ENCODE peak calls at places on chromosome 9, in eight cellular contexts. One of them, this sample, is unnamed.

GRCh38 chr9:127763918-127764384 is 14.5 kb downstream of the SH2D3C start:
- DNase-seq in tibial artery: no peak
- DNase-seq in lung: peak; percentile 48
- DNase-seq in psoas muscle: peak; percentile 67
- DNase-seq in body of pancreas: no peak
- DNase-seq in tibial nerve: no peak
- DNase-seq in mammary epithelial cell: no peak
- DNase-seq in endodermal cell: peak; percentile 86
- DNase-seq in this sample: peak; percentile 79

GRCh38 chr9:85941617-85941930 is 628 bp downstream of the NAA35 start:
- DNase-seq in mammary epithelial cell: no peak
- DNase-seq in body of pancreas: no peak
- DNase-seq in psoas muscle: no peak
- DNase-seq in endodermal cell: no peak
- DNase-seq in lung: no peak
- DNase-seq in tibial artery: no peak
- DNase-seq in tibial nerve: no peak
- DNase-seq in this sample: no peak

GRCh38 chr9:90394866-90395265 is 247.8 kb downstream of the DIRAS2 start:
- DNase-seq in lung: no peak
- DNase-seq in tibial artery: no peak
- DNase-seq in mammary epithelial cell: no peak
- DNase-seq in body of pancreas: no peak
- DNase-seq in psoas muscle: no peak
- DNase-seq in endodermal cell: no peak
- DNase-seq in tibial nerve: no peak
- DNase-seq in this sample: no peak

GRCh38 chr9:26746357-26747072 is 146.1 kb downstream of the CAAP1 start:
- DNase-seq in tibial artery: no peak
- DNase-seq in lung: no peak
- DNase-seq in psoas muscle: no peak
- DNase-seq in tibial nerve: no peak
- DNase-seq in mammary epithelial cell: peak; percentile 71
- DNase-seq in body of pancreas: no peak
- DNase-seq in endodermal cell: peak; percentile 66
- DNase-seq in this sample: no peak

GRCh38 chr9:134434896-134435506 is 108.7 kb downstream of the RXRA start:
- DNase-seq in psoas muscle: peak; percentile 98
- DNase-seq in tibial nerve: peak; percentile 96
- DNase-seq in endodermal cell: no peak
- DNase-seq in mammary epithelial cell: peak; percentile 81
- DNase-seq in lung: peak; percentile 94
- DNase-seq in body of pancreas: peak; percentile 100
- DNase-seq in tibial artery: peak; percentile 98
- DNase-seq in this sample: no peak

GRCh38 chr9:14312721-14313377 is 1.1 kb downstream of the NFIB start:
- DNase-seq in lung: no peak
- DNase-seq in mammary epithelial cell: peak; percentile 56
- DNase-seq in tibial artery: peak; percentile 70
- DNase-seq in endodermal cell: peak; percentile 80
- DNase-seq in psoas muscle: peak; percentile 62
- DNase-seq in tibial nerve: no peak
- DNase-seq in body of pancreas: peak; percentile 39
- DNase-seq in this sample: no peak

GRCh38 chr9:78167356-78167755 is 68.5 kb upstream of the CEP78 start:
- DNase-seq in lung: peak; percentile 49
- DNase-seq in psoas muscle: no peak
- DNase-seq in mammary epithelial cell: peak; percentile 11
- DNase-seq in tibial artery: no peak
- DNase-seq in tibial nerve: no peak
- DNase-seq in endodermal cell: no peak
- DNase-seq in body of pancreas: peak; percentile 40
- DNase-seq in this sample: no peak

GRCh38 chr9:109568089-109568488 is 70.0 kb upstream of the PTPN3 start:
- DNase-seq in tibial nerve: no peak
- DNase-seq in lung: no peak
- DNase-seq in mammary epithelial cell: no peak
- DNase-seq in psoas muscle: no peak
- DNase-seq in tibial artery: no peak
- DNase-seq in body of pancreas: no peak
- DNase-seq in endodermal cell: no peak
- DNase-seq in this sample: no peak

GRCh38 chr9:90884178-90884577 is 82.6 kb downstream of the SYK start:
- DNase-seq in lung: no peak
- DNase-seq in mammary epithelial cell: no peak
- DNase-seq in endodermal cell: no peak
- DNase-seq in tibial artery: no peak
- DNase-seq in body of pancreas: no peak
- DNase-seq in psoas muscle: no peak
- DNase-seq in tibial nerve: no peak
- DNase-seq in this sample: no peak

GRCh38 chr9:135666534-135667402 is 3.7 kb downstream of the LCN9 start:
- DNase-seq in tibial nerve: peak; percentile 3
- DNase-seq in body of pancreas: no peak
- DNase-seq in endodermal cell: no peak
- DNase-seq in tibial artery: peak; percentile 48
- DNase-seq in lung: no peak
- DNase-seq in psoas muscle: peak; percentile 25
- DNase-seq in mammary epithelial cell: no peak
- DNase-seq in this sample: no peak

GRCh38 chr9:116471943-116472506 is 215.1 kb upstream of the TRIM32 start:
- DNase-seq in tibial nerve: no peak
- DNase-seq in body of pancreas: no peak
- DNase-seq in psoas muscle: no peak
- DNase-seq in endodermal cell: no peak
- DNase-seq in tibial artery: no peak
- DNase-seq in lung: no peak
- DNase-seq in mammary epithelial cell: no peak
- DNase-seq in this sample: no peak

GRCh38 chr9:136015656-136016055 is 54.5 kb upstream of the UBAC1 start:
- DNase-seq in body of pancreas: no peak
- DNase-seq in lung: no peak
- DNase-seq in tibial artery: peak; percentile 51
- DNase-seq in mammary epithelial cell: no peak
- DNase-seq in endodermal cell: peak; percentile 33
- DNase-seq in tibial nerve: no peak
- DNase-seq in psoas muscle: peak; percentile 26
- DNase-seq in this sample: no peak

GRCh38 chr9:103545260-103545659 is 548.8 kb upstream of the SMC2 start:
- DNase-seq in lung: no peak
- DNase-seq in body of pancreas: no peak
- DNase-seq in psoas muscle: no peak
- DNase-seq in endodermal cell: no peak
- DNase-seq in mammary epithelial cell: no peak
- DNase-seq in tibial nerve: no peak
- DNase-seq in tibial artery: no peak
- DNase-seq in this sample: no peak

GRCh38 chr9:72362680-72363139 is 2.3 kb downstream of the ZFAND5 start:
- DNase-seq in psoas muscle: peak; percentile 80
- DNase-seq in endodermal cell: peak; percentile 57
- DNase-seq in tibial artery: peak; percentile 92
- DNase-seq in lung: peak; percentile 58
- DNase-seq in tibial nerve: peak; percentile 45
- DNase-seq in body of pancreas: peak; percentile 68
- DNase-seq in mammary epithelial cell: peak; percentile 53
- DNase-seq in this sample: peak; percentile 52

GRCh38 chr9:19493174-19493811 is 84.5 kb downstream of the ACER2 start:
- DNase-seq in tibial artery: no peak
- DNase-seq in tibial nerve: no peak
- DNase-seq in lung: peak; percentile 37
- DNase-seq in mammary epithelial cell: peak; percentile 52
- DNase-seq in endodermal cell: peak; percentile 87
- DNase-seq in psoas muscle: peak; percentile 76
- DNase-seq in body of pancreas: peak; percentile 36
- DNase-seq in this sample: peak; percentile 50
- TF ChIP-seq CTCF in tibial artery: peak; percentile 53
- TF ChIP-seq CTCF in tibial nerve: peak; percentile 73
- TF ChIP-seq CTCF in lung: peak; percentile 48
- TF ChIP-seq CTCF in mammary epithelial cell: peak; percentile 83
- TF ChIP-seq CTCF in endodermal cell: peak; percentile 86
- TF ChIP-seq CTCF in psoas muscle: peak; percentile 60
- TF ChIP-seq CTCF in body of pancreas: peak; percentile 71
- TF ChIP-seq CTCF in this sample: peak; percentile 84

DNA sequence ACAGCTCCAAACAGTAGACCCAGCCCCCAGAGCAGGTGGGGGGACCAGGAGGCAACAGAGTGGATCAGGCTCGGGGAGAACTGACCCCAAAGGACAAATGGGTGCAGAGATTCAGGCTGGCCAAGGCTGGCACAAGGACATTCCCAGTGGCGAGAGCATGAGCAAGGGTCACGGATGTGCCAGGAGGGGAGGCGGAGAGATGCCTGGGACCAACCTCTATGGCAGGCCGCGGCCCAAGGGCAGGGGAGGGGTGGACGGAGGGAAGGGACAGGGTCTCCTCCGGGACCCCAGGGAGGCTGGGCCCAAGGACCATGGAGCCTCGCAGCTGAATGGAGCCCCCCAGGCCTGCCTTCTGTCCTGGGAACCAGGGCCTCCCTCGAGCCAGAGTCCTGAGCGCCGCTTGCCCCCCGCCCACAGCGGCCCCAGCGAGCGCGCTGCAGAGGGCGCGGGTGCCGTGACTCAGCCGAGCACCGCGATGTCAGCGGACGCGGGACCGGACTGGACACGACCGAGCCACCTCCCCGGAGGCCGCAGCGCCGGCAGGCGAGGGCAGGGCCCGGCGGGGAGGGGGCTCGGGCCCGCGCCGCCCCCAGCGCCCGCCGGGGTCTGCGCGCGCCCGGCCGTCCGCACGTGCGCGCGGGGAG is 546 bp downstream of the ABCA2 start:
- DNase-seq in tibial nerve: no peak
- DNase-seq in lung: no peak
- DNase-seq in mammary epithelial cell: no peak
- DNase-seq in body of pancreas: peak; percentile 39
- DNase-seq in psoas muscle: no peak
- DNase-seq in tibial artery: no peak
- DNase-seq in endodermal cell: peak; percentile 73
- DNase-seq in this sample: peak; percentile 30
- H3K27ac ChIP-seq in tibial nerve: peak overlapping the region; percentile 81
- H3K27ac ChIP-seq in lung: no peak overlapping the region
- H3K27ac ChIP-seq in mammary epithelial cell: no peak overlapping the region
- H3K27ac ChIP-seq in body of pancreas: peak overlapping the region; percentile 57
- H3K27ac ChIP-seq in psoas muscle: peak overlapping the region; percentile 46
- H3K27ac ChIP-seq in tibial artery: peak overlapping the region; percentile 72
- H3K27ac ChIP-seq in endodermal cell: no peak overlapping the region
- H3K27ac ChIP-seq in this sample: peak overlapping the region; percentile 61

GRCh38 chr9:113648586-113648985 is 185.1 kb downstream of the RGS3 start:
- DNase-seq in body of pancreas: no peak
- DNase-seq in lung: no peak
- DNase-seq in tibial nerve: no peak
- DNase-seq in tibial artery: no peak
- DNase-seq in mammary epithelial cell: no peak
- DNase-seq in psoas muscle: no peak
- DNase-seq in endodermal cell: no peak
- DNase-seq in this sample: no peak

GRCh38 chr9:113648048-113648447 is 184.5 kb downstream of the RGS3 start:
- DNase-seq in tibial artery: no peak
- DNase-seq in psoas muscle: no peak
- DNase-seq in tibial nerve: no peak
- DNase-seq in endodermal cell: peak; percentile 25
- DNase-seq in mammary epithelial cell: no peak
- DNase-seq in lung: no peak
- DNase-seq in body of pancreas: no peak
- DNase-seq in this sample: no peak

GRCh38 chr9:113650207-113651131 is 186.9 kb downstream of the RGS3 start:
- DNase-seq in body of pancreas: no peak
- DNase-seq in lung: no peak
- DNase-seq in psoas muscle: no peak
- DNase-seq in endodermal cell: peak; percentile 77
- DNase-seq in tibial nerve: no peak
- DNase-seq in tibial artery: no peak
- DNase-seq in mammary epithelial cell: peak; percentile 20
- DNase-seq in this sample: no peak

GRCh38 chr9:113649054-113649453 is 185.5 kb downstream of the RGS3 start:
- DNase-seq in tibial artery: no peak
- DNase-seq in body of pancreas: peak; percentile 28
- DNase-seq in lung: no peak
- DNase-seq in tibial nerve: no peak
- DNase-seq in endodermal cell: peak; percentile 49
- DNase-seq in mammary epithelial cell: no peak
- DNase-seq in psoas muscle: peak; percentile 67
- DNase-seq in this sample: no peak

DNA sequence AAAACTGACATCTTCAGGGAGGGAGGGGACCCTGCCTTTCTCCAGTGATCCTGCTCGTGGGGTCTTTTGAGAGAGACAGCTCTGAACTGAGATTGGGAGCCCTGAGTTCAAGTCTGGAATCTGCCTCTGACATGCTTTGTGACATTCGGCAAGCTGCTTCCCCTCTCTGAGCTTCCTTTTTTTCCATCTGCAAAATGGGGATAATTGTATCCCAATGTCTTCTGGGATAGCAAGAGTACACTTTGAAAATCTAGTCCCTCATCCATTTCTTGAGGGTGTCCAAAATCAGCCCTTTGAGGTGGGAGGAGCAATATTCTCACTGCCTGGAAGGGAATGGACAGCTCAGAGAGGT is 186.3 kb downstream of the RGS3 start:
- DNase-seq in endodermal cell: no peak
- DNase-seq in body of pancreas: no peak
- DNase-seq in lung: no peak
- DNase-seq in tibial artery: no peak
- DNase-seq in psoas muscle: no peak
- DNase-seq in tibial nerve: no peak
- DNase-seq in mammary epithelial cell: no peak
- DNase-seq in this sample: no peak
- H3K36me3 ChIP-seq in endodermal cell: no peaks in the 10 kb centered on the region
- H3K36me3 ChIP-seq in body of pancreas: no peaks in the 10 kb centered on the region
- H3K36me3 ChIP-seq in lung: no peaks in the 10 kb centered on the region
- H3K36me3 ChIP-seq in tibial artery: no peaks in the 10 kb centered on the region
- H3K36me3 ChIP-seq in psoas muscle: no peaks in the 10 kb centered on the region
- H3K36me3 ChIP-seq in tibial nerve: no peaks in the 10 kb centered on the region
- H3K36me3 ChIP-seq in mammary epithelial cell: no peaks in the 10 kb centered on the region
- H3K36me3 ChIP-seq in this sample: no peaks in the 10 kb centered on the region

GRCh38 chr9:133006731-133007352 is 24.0 kb upstream of the GTF3C5 start:
- DNase-seq in mammary epithelial cell: no peak
- DNase-seq in endodermal cell: peak; percentile 4
- DNase-seq in psoas muscle: no peak
- DNase-seq in tibial nerve: no peak
- DNase-seq in lung: no peak
- DNase-seq in tibial artery: no peak
- DNase-seq in body of pancreas: no peak
- DNase-seq in this sample: no peak

GRCh38 chr9:133004091-133005072 is 25.9 kb downstream of the GFI1B start:
- DNase-seq in mammary epithelial cell: no peak
- DNase-seq in body of pancreas: no peak
- DNase-seq in lung: no peak
- DNase-seq in tibial artery: no peak
- DNase-seq in tibial nerve: no peak
- DNase-seq in psoas muscle: no peak
- DNase-seq in endodermal cell: peak; percentile 62
- DNase-seq in this sample: peak; percentile 6

GRCh38 chr9:133005957-133006356 is 24.8 kb upstream of the GTF3C5 start:
- DNase-seq in body of pancreas: no peak
- DNase-seq in psoas muscle: no peak
- DNase-seq in tibial nerve: no peak
- DNase-seq in tibial artery: no peak
- DNase-seq in mammary epithelial cell: no peak
- DNase-seq in lung: no peak
- DNase-seq in endodermal cell: no peak
- DNase-seq in this sample: no peak

GRCh38 chr9:133003671-133004090 is 25.2 kb downstream of the GFI1B start:
- DNase-seq in psoas muscle: no peak
- DNase-seq in tibial nerve: no peak
- DNase-seq in endodermal cell: peak; percentile 79
- DNase-seq in mammary epithelial cell: no peak
- DNase-seq in lung: no peak
- DNase-seq in tibial artery: no peak
- DNase-seq in body of pancreas: no peak
- DNase-seq in this sample: peak; percentile 4

GRCh38 chr9:133005221-133005760 is 25.5 kb upstream of the GTF3C5 start:
- DNase-seq in tibial artery: no peak
- DNase-seq in endodermal cell: peak; percentile 42
- DNase-seq in mammary epithelial cell: no peak
- DNase-seq in body of pancreas: no peak
- DNase-seq in tibial nerve: no peak
- DNase-seq in lung: no peak
- DNase-seq in psoas muscle: no peak
- DNase-seq in this sample: peak; percentile 5
- TF ChIP-seq CTCF in tibial artery: no peak
- TF ChIP-seq CTCF in endodermal cell: no peak
- TF ChIP-seq CTCF in mammary epithelial cell: no peak
- TF ChIP-seq CTCF in body of pancreas: no peak
- TF ChIP-seq CTCF in tibial nerve: no peak
- TF ChIP-seq CTCF in lung: no peak
- TF ChIP-seq CTCF in psoas muscle: no peak
- TF ChIP-seq CTCF in this sample: no peak